ENCODE peak calls at places on chromosomes 13 and 19, in nine cellular contexts. D, J, Y, Q, X, K, B, R and C are unnamed samples.

GRCh38 chr19:4064551-4065260 is 2.0 kb downstream of the ZBTB7A start:
- DNase-seq in Y (peak; percentile 16), R (peak; percentile 71), D (no peak), Q (no peak), J (peak; percentile 72), B (no peak), X (peak; percentile 34), K (no peak), C (no peak)

GRCh38 chr13:35964764-35965163 is 166.4 kb downstream of the DCLK1 start:
- DNase-seq in B (no peak), D (no peak), J (no peak), Y (no peak), K (peak; percentile 16), Q (no peak), R (no peak), X (no peak), C (no peak)

GRCh38 chr19:3275068-3275582 is 50.7 kb downstream of the CELF5 start:
- DNase-seq in Y (peak; percentile 17), X (peak; percentile 67), K (no peak), B (no peak), R (no peak), J (no peak), Q (no peak), D (peak; percentile 49), C (peak; percentile 14)

GRCh38 chr13:43132228-43132627 is 108.8 kb downstream of the DNAJC15 start:
- DNase-seq in D (no peak), J (no peak), Q (no peak), X (peak; percentile 47), Y (no peak), B (no peak), K (peak; percentile 73), R (no peak), C (no peak)

GRCh38 chr13:110166598-110166997 is 140.4 kb downstream of the COL4A1 start:
- DNase-seq in K (no peak), D (no peak), J (no peak), Y (no peak), B (no peak), R (no peak), Q (no peak), X (no peak), C (no peak)

GRCh38 chr13:76338003-76338402 is 548.2 kb downstream of the KCTD12 start:
- DNase-seq in X (no peak), K (no peak), B (no peak), D (no peak), R (no peak), J (no peak), Y (no peak), Q (no peak), C (no peak)

GRCh38 chr19:2426661-2427322 is 594 bp downstream of the TIMM13 start:
- DNase-seq in Y (peak; percentile 37), K (no peak), B (no peak), Q (no peak), J (peak; percentile 63), X (no peak), R (peak; percentile 16), D (peak; percentile 35), C (peak; percentile 44)

GRCh38 chr19:51354742-51355148 is 11.4 kb downstream of the ETFB start:
- DNase-seq in J (no peak), R (no peak), X (no peak), K (no peak), Y (no peak), B (no peak), Q (no peak), D (peak; percentile 50), C (no peak)

GRCh38 chr19:29715695-29716581 is 877 bp upstream of the C19orf12 start:
- DNase-seq in R (no peak), J (no peak), B (no peak), K (peak; percentile 10), Y (no peak), D (no peak), Q (no peak), X (no peak), C (peak; percentile 44)

GRCh38 chr13:92414851-92415250 is 811.8 kb upstream of the GPC6 start:
- DNase-seq in Y (no peak), K (no peak), B (no peak), D (no peak), R (no peak), Q (no peak), J (no peak), X (no peak), C (no peak)

GRCh38 chr19:58338825-58339558 is 12.2 kb downstream of the ZSCAN22 start:
- DNase-seq in Y (no peak), J (no peak), D (no peak), B (no peak), K (no peak), Q (no peak), X (no peak), R (no peak), C (no peak)

GRCh38 chr19:48258350-48258749 is 2.6 kb upstream of the CARD8 start:
- DNase-seq in Y (no peak), K (peak; percentile 16), B (no peak), J (no peak), D (no peak), X (no peak), R (no peak), Q (no peak), C (peak; percentile 72)

GRCh38 chr19:5047251-5047935 is 78.5 kb downstream of the KDM4B start:
- DNase-seq in D (no peak), Q (no peak), K (no peak), Y (no peak), J (no peak), X (no peak), B (no peak), R (no peak), C (no peak)

GRCh38 chr19:54262066-54262465 is 5.0 kb upstream of the LILRB5 start:
- DNase-seq in J (no peak), R (no peak), Y (no peak), X (no peak), B (no peak), K (no peak), D (no peak), Q (no peak), C (no peak)

GRCh38 chr13:110307697-110308376 is 753 bp downstream of the COL4A2 start:
- DNase-seq in D (no peak), R (no peak), X (peak; percentile 32), Q (no peak), K (no peak), J (no peak), B (no peak), Y (no peak), C (no peak)

GRCh38 chr13:111395511-111396393 is 75.3 kb downstream of the TEX29 start:
- DNase-seq in R (no peak), Q (no peak), K (no peak), X (no peak), D (no peak), Y (no peak), B (no peak), J (no peak), C (no peak)

GRCh38 chr13:76848596-76848995 is 37.6 kb downstream of the KCTD12 start:
- DNase-seq in X (no peak), D (no peak), Q (no peak), K (no peak), R (no peak), B (no peak), Y (peak; percentile 27), J (peak; percentile 64), C (peak; percentile 87)

GRCh38 chr19:7541481-7541824 is 5.9 kb downstream of the PNPLA6 start:
- DNase-seq in X (no peak), Y (no peak), K (no peak), B (no peak), D (no peak), Q (no peak), R (no peak), J (no peak), C (no peak)

GRCh38 chr13:32314968-32315254 is 252 bp downstream of the ZAR1L start:
- DNase-seq in J (no peak), R (no peak), B (no peak), Q (peak; percentile 39), D (no peak), X (peak; percentile 32), Y (peak; percentile 78), K (peak; percentile 41), C (no peak)